ENCODE peak calls at places on chromosomes 7 and 10, in five cellular contexts. K is HCT116, G is mammary epithelial cell, E is left ventricle myocardium inferior, H is left lung. V is an unnamed sample.
A peak's percentile ranks its signal among the peaks of the same experiment; 100 is the strongest.

GRCh38 chr10:31321396-31321941 is 2.5 kb downstream of the ZEB1 start:
- DNase-seq in K (no peak), G (no peak), E (no peak), H (no peak), V (no peak)

GRCh38 chr7:42550706-42551470 is 313.9 kb upstream of the GLI3 start:
- DNase-seq in K (no peak), G (no peak), E (no peak), H (no peak), V (no peak)

GRCh38 chr7:5397657-5398237 is 25.9 kb downstream of the TNRC18 start:
- DNase-seq in K (no peak), G (peak; percentile 18), E (no peak), H (no peak), V (no peak)

GRCh38 chr10:84118395-84119006 is 20.8 kb upstream of the GHITM start:
- DNase-seq in K (peak; percentile 35), G (peak; percentile 19), E (no peak), H (no peak), V (no peak)

GRCh38 chr7:137564677-137565076 is 221.1 kb upstream of the PTN start:
- DNase-seq in K (no peak), G (no peak), E (no peak), H (peak; percentile 62), V (no peak)

GRCh38 chr7:157691521-157692155 is 354.8 kb downstream of the DNAJB6 start:
- DNase-seq in K (no peak), G (no peak), E (no peak), H (peak; percentile 74), V (no peak)

GRCh38 chr7:134084488-134085144 is 42.5 kb upstream of the LRGUK start:
- DNase-seq in K (no peak), G (no peak), E (no peak), H (no peak), V (no peak)

GRCh38 chr7:76383089-76383944 is 24.5 kb upstream of the YWHAG start:
- DNase-seq in K (peak; percentile 81), G (no peak), E (no peak), H (no peak), V (no peak)

GRCh38 chr10:18767981-18768380 is 108.8 kb downstream of the ARL5B start:
- DNase-seq in K (no peak), G (no peak), E (no peak), H (no peak), V (no peak)

GRCh38 chr7:112019932-112020331 is 186.3 kb downstream of the DOCK4 start:
- DNase-seq in K (no peak), G (no peak), E (no peak), H (no peak), V (no peak)

GRCh38 chr10:126062132-126063032 is 166.0 kb downstream of the FANK1 start:
- DNase-seq in K (peak; percentile 82), G (peak; percentile 97), E (peak; percentile 88), H (no peak), V (peak; percentile 67)

GRCh38 chr7:322708-323111 is 32.7 kb downstream of the FOXL3 start:
- DNase-seq in K (no peak), G (no peak), E (no peak), H (peak; percentile 43), V (no peak)

GRCh38 chr10:50510517-50511473 is 113.0 kb downstream of the SGMS1 start:
- DNase-seq in K (no peak), G (no peak), E (no peak), H (no peak), V (no peak)

GRCh38 chr10:118978998-118979350 is 50.5 kb upstream of the NANOS1 start:
- DNase-seq in K (no peak), G (no peak), E (no peak), H (no peak), V (no peak)

GRCh38 chr7:151313857-151314256 is 27.8 kb upstream of the NUB1 start:
- DNase-seq in K (no peak), G (peak; percentile 20), E (peak; percentile 60), H (no peak), V (no peak)

GRCh38 chr10:123970207-123970926 is 78.8 kb upstream of the CPXM2 start:
- DNase-seq in K (no peak), G (no peak), E (no peak), H (no peak), V (no peak)

GRCh38 chr10:61961278-61961677 is 59.8 kb downstream of the ARID5B start:
- DNase-seq in K (no peak), G (no peak), E (no peak), H (no peak), V (no peak)

GRCh38 chr10:61964949-61965693 is 63.6 kb downstream of the ARID5B start:
- DNase-seq in K (no peak), G (no peak), E (no peak), H (no peak), V (no peak)

GRCh38 chr10:61963669-61964058 is 62.2 kb downstream of the ARID5B start:
- DNase-seq in K (no peak), G (no peak), E (no peak), H (no peak), V (no peak)

GRCh38 chr10:61965694-61966284 is 64.3 kb downstream of the ARID5B start:
- DNase-seq in K (no peak), G (no peak), E (no peak), H (no peak), V (no peak)

DNA sequence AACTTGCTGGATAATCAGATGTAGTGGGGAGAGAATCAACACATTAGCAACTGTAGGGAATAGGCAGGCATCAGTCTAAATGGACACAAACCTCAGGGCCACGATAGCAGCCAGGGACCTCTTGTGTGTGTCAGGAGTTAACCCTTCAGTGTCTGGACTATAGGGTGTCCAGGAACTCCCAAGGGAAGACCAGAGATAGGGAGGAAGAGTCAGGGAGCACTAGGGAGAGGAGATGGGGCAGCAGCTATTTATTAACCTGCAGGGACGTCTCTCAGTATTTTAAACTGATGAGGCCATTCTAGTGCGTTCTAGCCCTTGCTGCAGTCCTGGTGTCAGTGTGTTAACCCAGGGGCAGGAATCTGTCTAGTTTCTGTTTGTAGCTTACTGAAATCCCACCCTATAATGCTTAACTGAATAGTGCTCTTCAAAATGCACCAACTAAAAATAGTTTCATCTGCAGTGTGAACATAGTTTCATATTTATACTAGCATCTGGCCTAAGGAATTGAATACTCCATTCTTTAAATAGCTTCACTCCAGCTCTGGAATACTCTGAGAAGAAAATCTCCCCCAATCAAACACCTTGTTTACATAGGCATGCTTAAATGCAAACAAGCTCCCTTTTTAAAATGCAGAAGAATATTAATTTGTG is 62.7 kb downstream of the ARID5B start:
- DNase-seq in K (no peak), G (no peak), E (no peak), H (no peak), V (no peak)
- H3K4me3 ChIP-seq in K (no peak overlapping the region), G (no peak overlapping the region), E (peak overlapping the region; percentile 41), H (no peak overlapping the region), V (no peak overlapping the region)

GRCh38 chr7:130258494-130259078 is 8.1 kb upstream of the CPA2 start:
- DNase-seq in K (no peak), G (no peak), E (no peak), H (no peak), V (no peak)

GRCh38 chr7:130254555-130254954 is 12.1 kb upstream of the CPA2 start:
- DNase-seq in K (no peak), G (no peak), E (no peak), H (no peak), V (peak; percentile 74)

DNA sequence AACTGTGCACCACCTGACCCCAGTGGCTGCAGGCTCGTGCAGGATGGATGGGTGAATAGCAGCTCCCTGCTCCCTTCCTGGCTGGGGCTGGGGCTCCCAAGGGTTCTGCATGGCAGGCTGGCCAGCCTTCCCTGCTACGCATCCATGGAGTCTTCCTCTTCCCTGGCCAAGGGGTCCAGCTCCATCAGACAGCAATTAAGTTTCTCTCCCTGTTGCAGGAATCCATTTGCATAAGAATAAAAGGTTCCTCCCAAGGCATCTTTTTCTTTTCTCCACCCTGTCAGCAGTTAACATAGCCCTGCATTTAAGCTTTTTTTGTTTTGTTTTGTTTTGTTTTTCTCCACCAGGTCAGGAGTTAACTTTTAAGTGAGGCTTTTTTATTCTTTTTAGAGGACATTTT is 9.9 kb upstream of the CPA2 start:
- DNase-seq in K (no peak), G (no peak), E (no peak), H (no peak), V (no peak)
- H3K27ac ChIP-seq in K (no peak overlapping the region), G (no peak overlapping the region), E (no peak overlapping the region), H (no peak overlapping the region), V (no peak overlapping the region)

DNA sequence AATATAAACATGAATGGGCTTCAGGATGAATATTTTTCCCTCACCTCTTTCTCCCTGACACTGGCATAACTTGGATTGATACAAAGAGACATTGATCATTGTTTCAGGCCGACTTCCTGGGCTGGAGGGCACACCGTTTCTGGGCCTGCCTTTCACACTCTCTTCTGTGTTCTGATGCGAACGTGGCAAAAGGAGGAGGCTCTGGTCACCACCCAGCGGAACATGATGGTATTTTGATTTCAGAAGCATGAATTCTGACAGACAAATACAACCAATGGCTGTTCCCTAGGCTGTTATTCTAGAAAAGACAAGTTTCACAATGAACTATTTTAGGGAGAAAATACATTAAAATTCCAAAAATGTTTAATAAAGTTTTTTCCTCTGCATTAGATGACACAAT is 534.5 kb upstream of the MKI67 start:
- DNase-seq in K (peak; percentile 23), G (peak; percentile 39), E (no peak), H (no peak), V (no peak)
- TF ChIP-seq CTCF in K (peak; percentile 39), G (peak; percentile 69), E (no peak), H (no peak), V (no peak)

DNA sequence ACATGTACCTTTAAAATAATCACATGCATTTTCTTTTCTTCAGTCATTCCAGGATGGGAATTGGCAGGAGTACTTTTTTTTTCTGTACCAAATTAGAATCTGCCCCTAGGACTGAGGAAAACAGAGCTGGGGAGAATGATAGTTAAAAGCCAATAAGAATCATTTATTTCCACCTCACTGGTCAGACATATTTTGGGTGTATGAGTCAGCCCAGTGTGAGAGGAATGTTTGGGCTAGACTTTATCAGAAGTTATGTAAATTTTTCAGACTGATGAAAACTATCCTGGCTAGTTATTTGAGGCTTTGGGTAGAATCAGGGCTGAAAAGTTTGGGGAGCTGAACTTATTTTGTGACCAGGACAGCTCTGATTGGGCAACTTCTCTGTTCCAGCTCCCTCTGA is 303.1 kb upstream of the NPSR1 start:
- DNase-seq in K (no peak), G (no peak), E (no peak), H (no peak), V (no peak)
- H3K4me3 ChIP-seq in K (no peak overlapping the region), G (no peak overlapping the region), E (no peak overlapping the region), H (no peak overlapping the region), V (no peak overlapping the region)

GRCh38 chr7:140347218-140347617 is 51.1 kb downstream of the SLC37A3 start:
- DNase-seq in K (no peak), G (no peak), E (no peak), H (no peak), V (no peak)

GRCh38 chr7:140348161-140348849 is 50.0 kb downstream of the SLC37A3 start:
- DNase-seq in K (no peak), G (no peak), E (no peak), H (no peak), V (no peak)

GRCh38 chr7:140349172-140349771 is 49.1 kb downstream of the SLC37A3 start:
- DNase-seq in K (no peak), G (no peak), E (no peak), H (no peak), V (no peak)

GRCh38 chr7:140345426-140345825 is 52.9 kb downstream of the SLC37A3 start:
- DNase-seq in K (no peak), G (no peak), E (no peak), H (no peak), V (no peak)

GRCh38 chr7:140350056-140350455 is 48.3 kb downstream of the SLC37A3 start:
- DNase-seq in K (no peak), G (no peak), E (no peak), H (no peak), V (no peak)
- H3K27ac ChIP-seq in K (no peak overlapping the region), G (no peak overlapping the region), E (no peak overlapping the region), H (no peak overlapping the region), V (no peak overlapping the region)

V was measured in pancreas.